ENCODE peak calls at places on chromosomes 2 and 18, in eight cellular contexts. N is choroid plexus epithelial cell, H is OCI-LY7, T is colonic mucosa, S is retinal pigment epithelial cell, W is HFF-Myc, M is adrenal gland, C is fibroblast of lung. O is an unnamed sample.

GRCh38 chr2:231177156-231178007 is 21.0 kb upstream of the ARMC9 start:
- DNase-seq in S (no peak), M (no peak), H (no peak), N (no peak), C (no peak), W (no peak), T (no peak), O (no peak)

GRCh38 chr18:76827205-76827885 is 5.0 kb downstream of the ZNF236 start:
- DNase-seq in C (no peak), W (no peak), T (no peak), S (no peak), N (peak), H (no peak), M (no peak), O (no peak)

GRCh38 chr2:233817995-233818638 is 36.2 kb downstream of the HJURP start:
- DNase-seq in N (no peak), T (no peak), H (no peak), W (no peak), C (no peak), S (no peak), M (no peak), O (no peak)

GRCh38 chr2:217086038-217086522 is 226.2 kb upstream of the TNP1 start:
- DNase-seq in N (peak), T (no peak), S (no peak), H (no peak), C (peak), M (no peak), W (no peak), O (no peak)

GRCh38 chr2:203734276-203734983 is 28.0 kb downstream of the CD28 start:
- DNase-seq in H (no peak), W (no peak), T (no peak), C (no peak), N (no peak), M (no peak), S (no peak), O (no peak)

GRCh38 chr2:220147590-220147989 is 520.2 kb downstream of the SLC4A3 start:
- DNase-seq in W (no peak), N (no peak), M (no peak), H (no peak), S (peak), C (no peak), T (no peak), O (peak)

GRCh38 chr2:160375802-160376469 is 117.7 kb downstream of the RBMS1 start:
- DNase-seq in C (peak), H (peak), M (peak), T (no peak), W (no peak), S (no peak), N (peak), O (peak)

GRCh38 chr2:9914384-9915065 is 37.0 kb upstream of the GRHL1 start:
- DNase-seq in W (peak), T (no peak), M (peak), N (peak), H (no peak), S (peak), C (peak), O (peak)

GRCh38 chr18:49590608-49591007 is 28.8 kb downstream of the LIPG start:
- DNase-seq in M (no peak), T (peak), S (no peak), H (no peak), N (no peak), W (no peak), C (no peak), O (no peak)

GRCh38 chr2:160492401-160493226 is 993 bp downstream of the RBMS1 start:
- DNase-seq in M (peak), C (peak), T (peak), W (no peak), N (peak), H (no peak), S (no peak), O (peak)

GRCh38 chr2:47655563-47655880 is 127.4 kb upstream of the MSH6 start:
- DNase-seq in T (no peak), N (no peak), W (no peak), M (no peak), S (no peak), C (no peak), H (peak), O (no peak)

GRCh38 chr2:121862286-121862685 is 106.8 kb downstream of the TSN start:
- DNase-seq in N (no peak), H (no peak), W (no peak), T (no peak), S (no peak), M (no peak), C (no peak), O (no peak)

GRCh38 chr2:213995400-213996105 is 415.3 kb upstream of the VWC2L start:
- DNase-seq in W (peak), H (no peak), M (no peak), T (no peak), S (peak), N (peak), C (peak), O (peak)

GRCh38 chr2:207819839-207820784 is 50.4 kb upstream of the FZD5 start:
- DNase-seq in W (no peak), M (no peak), T (peak), N (no peak), S (no peak), C (no peak), H (no peak), O (no peak)

GRCh38 chr18:46334200-46334553 is 230.0 kb downstream of the HAUS1 start:
- DNase-seq in W (no peak), H (no peak), N (no peak), C (no peak), S (no peak), M (no peak), T (no peak), O (no peak)

GRCh38 chr2:38751847-38752410 is 768 bp upstream of the SRSF7 start:
- DNase-seq in C (no peak), S (no peak), N (no peak), W (no peak), H (no peak), M (no peak), T (no peak), O (no peak)

GRCh38 chr2:10441966-10442365 is 6.2 kb downstream of the ODC1 start:
- DNase-seq in C (peak), S (no peak), W (no peak), N (no peak), T (no peak), M (no peak), H (no peak), O (no peak)

GRCh38 chr2:60534034-60534393 is 19.4 kb downstream of the BCL11A start:
- DNase-seq in H (no peak), N (no peak), M (no peak), C (no peak), W (no peak), T (no peak), S (no peak), O (no peak)

GRCh38 chr2:73985318-73986084 is 791 bp downstream of the TET3 start:
- DNase-seq in T (peak), H (peak), N (no peak), C (no peak), M (peak), W (no peak), S (no peak), O (no peak)

GRCh38 chr2:237474931-237475703 is 11.9 kb upstream of the MLPH start:
- DNase-seq in W (no peak), H (peak), S (no peak), N (peak), M (peak), T (peak), C (peak), O (peak)

GRCh38 chr2:39139511-39140237 is 18.8 kb upstream of the SOS1 start:
- DNase-seq in S (no peak), W (no peak), H (no peak), T (no peak), C (peak), M (no peak), N (no peak), O (peak)

GRCh38 chr2:13818002-13818401 is 814.5 kb upstream of the LRATD1 start:
- DNase-seq in M (no peak), W (no peak), S (no peak), T (no peak), H (no peak), N (no peak), C (no peak), O (no peak)

GRCh38 chr18:79546781-79547272 is 132.8 kb upstream of the CTDP1 start:
- DNase-seq in M (no peak), C (no peak), S (peak), N (no peak), W (no peak), T (no peak), H (no peak), O (no peak)

GRCh38 chr2:151638188-151638933 is 95.9 kb downstream of the NEB start:
- DNase-seq in S (no peak), H (peak), W (no peak), N (peak), M (peak), T (peak), C (peak), O (peak)

GRCh38 chr18:13551841-13552733 is 174.3 kb downstream of the FAM210A start:
- DNase-seq in M (no peak), W (no peak), T (no peak), N (no peak), H (no peak), C (no peak), S (no peak), O (no peak)

GRCh38 chr2:68767031-68767961 is 32.7 kb downstream of the ARHGAP25 start:
- DNase-seq in N (no peak), S (no peak), T (peak), W (no peak), C (no peak), M (no peak), H (peak), O (no peak)

GRCh38 chr2:134300585-134300984 is 46.7 kb downstream of the MGAT5 start:
- DNase-seq in T (no peak), C (no peak), W (no peak), N (no peak), M (no peak), S (no peak), H (no peak), O (no peak)

GRCh38 chr2:217610411-217610814 is 392.4 kb downstream of the TNS1 start:
- DNase-seq in S (no peak), M (no peak), T (no peak), H (no peak), N (no peak), W (no peak), C (no peak), O (no peak)

GRCh38 chr2:177727577-177728351 is 335.2 kb downstream of the AGPS start:
- DNase-seq in W (no peak), T (no peak), N (no peak), M (peak), H (no peak), C (no peak), S (no peak), O (no peak)

GRCh38 chr2:146701183-146701582 is 1143.6 kb upstream of the ACVR2A start:
- DNase-seq in M (no peak), T (no peak), C (no peak), W (no peak), H (peak), N (peak), S (no peak), O (no peak)

GRCh38 chr2:42768706-42769256 is 4.8 kb upstream of the OXER1 start:
- DNase-seq in S (no peak), C (no peak), W (no peak), N (no peak), H (no peak), T (no peak), M (no peak), O (no peak)

GRCh38 chr2:161990741-161991140 is 83.3 kb downstream of the DPP4 start:
- DNase-seq in H (no peak), W (peak), C (peak), T (no peak), S (peak), M (no peak), N (peak), O (peak)

GRCh38 chr2:238791345-238791744 is 56.5 kb upstream of the TWIST2 start:
- DNase-seq in W (no peak), S (no peak), T (no peak), N (no peak), M (no peak), H (no peak), C (no peak), O (no peak)

GRCh38 chr2:189142893-189143759 is 36.4 kb downstream of the COL5A2 start:
- DNase-seq in M (peak), C (peak), T (peak), H (peak), N (peak), W (no peak), S (no peak), O (peak)

DNA sequence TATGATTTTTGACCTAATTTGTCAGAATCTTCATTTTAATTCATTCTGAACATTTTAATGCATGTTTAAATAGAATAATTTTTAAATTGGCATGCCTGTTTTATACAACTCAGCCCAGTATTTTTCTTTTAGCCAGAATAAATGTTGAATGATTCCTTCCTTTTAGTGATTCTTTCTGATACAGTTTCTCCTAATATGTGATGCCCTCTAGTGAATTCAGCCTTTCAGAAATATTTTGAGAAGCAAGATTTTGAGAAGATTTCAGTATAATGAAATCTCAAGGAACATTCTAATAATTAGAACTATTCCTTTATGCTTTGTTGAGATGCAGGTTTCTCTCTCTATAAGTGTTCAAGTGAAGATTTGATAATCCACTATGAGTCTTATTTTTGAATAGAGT is 28.5 kb downstream of the LCLAT1 start:
- DNase-seq in H (no peak), S (no peak), M (no peak), C (peak), W (no peak), T (no peak), N (peak), O (peak)
- TF ChIP-seq CTCF in H (peak), S (no peak), M (no peak), C (peak), W (no peak), T (no peak), N (no peak), O (peak)

DNA sequence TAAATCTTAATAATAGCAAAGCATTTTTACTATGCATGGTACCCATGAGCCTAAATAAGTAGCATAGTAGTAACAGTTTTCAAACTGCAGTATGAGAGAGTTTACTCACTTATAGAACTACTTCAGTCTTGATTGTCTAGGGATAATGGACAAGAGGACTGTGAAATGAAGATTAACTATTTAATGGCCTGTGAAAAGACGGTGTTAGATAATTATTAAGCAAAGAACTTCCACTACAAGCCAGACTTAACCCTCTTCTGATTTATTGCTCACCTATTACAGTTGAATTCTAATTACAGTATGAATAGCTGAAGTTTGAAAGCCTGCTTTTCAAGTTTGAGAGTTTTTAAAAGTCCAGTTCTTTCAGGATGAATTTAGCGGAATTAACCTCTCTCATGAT is 19.0 kb downstream of the PIK3C3 start:
- DNase-seq in M (no peak), C (no peak), T (no peak), S (no peak), W (no peak), N (no peak), H (no peak), O (no peak)
- H3K4me3 ChIP-seq in M (no peak), C (no peak), T (no peak), S (no peak), W (no peak), N (no peak), H (no peak), O (no peak)

DNA sequence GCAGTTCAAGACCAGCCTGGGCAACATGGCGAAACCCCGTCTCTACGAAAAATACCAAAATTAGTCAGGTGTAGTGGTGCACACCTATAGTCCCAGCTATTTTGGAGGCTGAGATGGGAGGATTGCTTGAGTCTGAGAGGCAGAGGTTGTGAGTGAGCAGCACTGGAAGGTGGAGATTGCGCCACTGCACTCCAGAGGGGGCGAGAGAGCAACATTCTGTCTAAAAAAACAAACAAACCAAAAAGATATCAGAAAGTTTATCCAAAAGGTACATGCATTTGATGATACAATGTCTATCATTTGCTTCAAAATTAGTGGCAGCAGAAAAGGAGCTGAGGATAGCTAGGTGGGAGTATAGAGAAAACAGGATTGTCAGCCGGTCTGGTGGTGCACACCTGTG is 39.8 kb upstream of the CABLES1 start:
- DNase-seq in S (no peak), H (no peak), W (no peak), N (no peak), M (no peak), C (no peak), T (no peak), O (no peak)
- TF ChIP-seq CTCF in S (peak), H (peak), W (no peak), N (peak), M (no peak), C (no peak), T (no peak), O (no peak)

GRCh38 chr18:5891361-5892215 is 3.7 kb downstream of the TMEM200C start:
- DNase-seq in M (no peak), N (no peak), S (no peak), H (no peak), C (no peak), T (no peak), W (no peak), O (no peak)
- H3K4me3 ChIP-seq in M (peak), N (no peak), S (no peak), H (no peak), C (no peak), T (no peak), W (no peak), O (no peak)

O was measured in fibroblast of the aortic adventitia.